ENCODE peak calls at places on chromosomes 2 and 18, in six cellular contexts. V is activated CD4-positive, alpha-beta memory T cell treated with anti-CD3 and anti-CD28 coated beads, Interleukin-2, amount 10 ng/mL, durations not matched to agents 7 days and 5 days; Y is activated gamma-delta T cell; X is AG09309; O is HAP-1; S is AG04450. W is an unnamed sample.

GRCh38 chr2:70118798-70119454 is 31.6 kb downstream of the PCBP1 start:
- DNase-seq in V (no peak), Y (no peak), X (no peak), O (peak), S (no peak), W (no peak)

GRCh38 chr2:119252186-119253113 is 28.8 kb downstream of the STEAP3 start:
- DNase-seq in V (no peak), Y (no peak), X (peak), O (no peak), S (peak), W (no peak)

GRCh38 chr2:147487980-147488289 is 356.9 kb upstream of the ACVR2A start:
- DNase-seq in V (no peak), Y (no peak), X (no peak), O (no peak), S (no peak), W (no peak)

GRCh38 chr2:109171444-109172334 is 42.7 kb downstream of the SH3RF3 start:
- DNase-seq in V (no peak), Y (no peak), X (peak), O (no peak), S (peak), W (no peak)

GRCh38 chr2:109365131-109365530 is 236.1 kb downstream of the SH3RF3 start:
- DNase-seq in V (no peak), Y (no peak), X (no peak), O (no peak), S (no peak), W (no peak)

GRCh38 chr2:71796174-71796592 is 342.8 kb downstream of the DYSF start:
- DNase-seq in V (no peak), Y (no peak), X (peak), O (no peak), S (no peak), W (no peak)

GRCh38 chr2:120766758-120767351 is 31.2 kb downstream of the GLI2 start:
- DNase-seq in V (no peak), Y (no peak), X (no peak), O (no peak), S (no peak), W (no peak)

GRCh38 chr2:160426604-160427003 is 67.0 kb downstream of the RBMS1 start:
- DNase-seq in V (no peak), Y (no peak), X (no peak), O (no peak), S (no peak), W (no peak)

GRCh38 chr2:64640153-64641044 is 13.3 kb downstream of the SERTAD2 start:
- DNase-seq in V (no peak), Y (no peak), X (no peak), O (peak), S (no peak), W (no peak)

GRCh38 chr18:74389991-74390390 is 67.1 kb downstream of the DIPK1C start:
- DNase-seq in V (no peak), Y (no peak), X (no peak), O (no peak), S (no peak), W (no peak)

GRCh38 chr2:159553727-159554126 is 62.6 kb downstream of the BAZ2B start:
- DNase-seq in V (no peak), Y (no peak), X (no peak), O (no peak), S (no peak), W (no peak)

GRCh38 chr2:110114007-110114591 is 1.5 kb downstream of the MALL start:
- DNase-seq in V (no peak), Y (no peak), X (no peak), O (no peak), S (no peak), W (peak)

GRCh38 chr2:106175084-106175850 is 18.8 kb downstream of the UXS1 start:
- DNase-seq in V (no peak), Y (no peak), X (no peak), O (no peak), S (no peak), W (no peak)

GRCh38 chr2:13009027-13009426 is 292.3 kb downstream of the TRIB2 start:
- DNase-seq in V (no peak), Y (no peak), X (no peak), O (peak), S (no peak), W (no peak)

GRCh38 chr2:45690223-45690622 is 38.7 kb downstream of the PRKCE start:
- DNase-seq in V (no peak), Y (no peak), X (no peak), O (no peak), S (no peak), W (no peak)

GRCh38 chr18:48481092-48481491 is 57.7 kb upstream of the CTIF start:
- DNase-seq in V (no peak), Y (no peak), X (no peak), O (no peak), S (no peak), W (no peak)

GRCh38 chr18:66138642-66139041 is 387.8 kb downstream of the CDH7 start:
- DNase-seq in V (no peak), Y (no peak), X (no peak), O (no peak), S (no peak), W (no peak)

GRCh38 chr18:58359226-58360019 is 269.5 kb downstream of the ALPK2 start:
- DNase-seq in V (no peak), Y (no peak), X (no peak), O (no peak), S (no peak), W (no peak)

GRCh38 chr2:16566701-16567100 is 98.9 kb downstream of the CYRIA start:
- DNase-seq in V (no peak), Y (no peak), X (no peak), O (no peak), S (no peak), W (no peak)

GRCh38 chr2:211611061-211611518 is 927.5 kb downstream of the ERBB4 start:
- DNase-seq in V (peak), Y (no peak), X (peak), O (no peak), S (no peak), W (no peak)

GRCh38 chr2:227376911-227377396 is 2.2 kb downstream of the TM4SF20 start:
- DNase-seq in V (no peak), Y (no peak), X (no peak), O (no peak), S (peak), W (peak)

GRCh38 chr2:14137643-14138042 is 494.9 kb upstream of the LRATD1 start:
- DNase-seq in V (no peak), Y (no peak), X (no peak), O (no peak), S (no peak), W (no peak)

GRCh38 chr2:184683923-184684322 is 85.6 kb downstream of the ZNF804A start:
- DNase-seq in V (no peak), Y (no peak), X (no peak), O (no peak), S (no peak), W (no peak)

GRCh38 chr2:98269830-98270229 is 76.4 kb upstream of the CNGA3 start:
- DNase-seq in V (no peak), Y (no peak), X (no peak), O (no peak), S (no peak), W (no peak)

W was measured in NCI-H748 treated with DMSO at 0.1 percent for 48 hours.